ENCODE peak calls at places on chromosomes 16 and 17, in five cellular contexts. M is endothelial cell of umbilical vein, J is HepG2, O is K562, C is GM12878. K is an unnamed sample. For H3K4me1, the result is how much of the 10 kb centered on the place peaks cover.

GRCh38 chr17:34763727-34764665 is 184.6 kb downstream of the TMEM132E start:
- DNase-seq in M (no peak), J (no peak), O (no peak), C (no peak), K (no peak)

GRCh38 chr16:68651136-68651535 is 6.0 kb downstream of the CDH3 start:
- DNase-seq in M (no peak), J (no peak), O (no peak), C (no peak), K (no peak)

GRCh38 chr16:84563776-84564420 is 54.0 kb downstream of the COTL1 start:
- DNase-seq in M (no peak), J (no peak), O (no peak), C (no peak), K (no peak)

GRCh38 chr16:3938843-3939624 is 58.5 kb upstream of the CREBBP start:
- DNase-seq in M (peak), J (peak), O (peak), C (no peak), K (peak)

GRCh38 chr16:83840060-83840617 is 32.4 kb downstream of the HSBP1 start:
- DNase-seq in M (no peak), J (no peak), O (no peak), C (no peak), K (no peak)

GRCh38 chr16:57533618-57534336 is 2.6 kb downstream of the CCDC102A start:
- DNase-seq in M (peak), J (no peak), O (no peak), C (no peak), K (no peak)

GRCh38 chr16:3530371-3530914 is 29.6 kb downstream of the CLUAP1 start:
- DNase-seq in M (no peak), J (no peak), O (no peak), C (no peak), K (peak)

GRCh38 chr17:27535178-27535928 is 79.1 kb downstream of the KSR1 start:
- DNase-seq in M (peak), J (no peak), O (no peak), C (no peak), K (no peak)

GRCh38 chr17:28552201-28552999 is at the start of gene UNC119:
- DNase-seq in M (peak), J (peak), O (peak), C (no peak), K (peak)

GRCh38 chr17:55783684-55784245 is 32.9 kb downstream of the PCTP start:
- DNase-seq in M (peak), J (no peak), O (peak), C (no peak), K (no peak)

GRCh38 chr17:41631025-41631889 is 6.9 kb upstream of the KRT17 start:
- DNase-seq in M (no peak), J (no peak), O (no peak), C (no peak), K (no peak)

GRCh38 chr16:30660424-30661251 is 2.4 kb downstream of the FBRS start:
- DNase-seq in M (peak), J (no peak), O (no peak), C (no peak), K (no peak)

GRCh38 chr16:11384956-11385586 is 39.8 kb downstream of the RMI2 start:
- DNase-seq in M (no peak), J (no peak), O (no peak), C (no peak), K (no peak)

GRCh38 chr16:65947951-65948350 is 418.5 kb upstream of the CDH5 start:
- DNase-seq in M (no peak), J (no peak), O (no peak), C (no peak), K (no peak)

GRCh38 chr17:2634361-2634960 is 41.0 kb downstream of the PAFAH1B1 start:
- DNase-seq in M (no peak), J (no peak), O (no peak), C (no peak), K (peak)

GRCh38 chr16:11398851-11399250 is 53.6 kb downstream of the RMI2 start:
- DNase-seq in M (no peak), J (no peak), O (no peak), C (no peak), K (no peak)

GRCh38 chr17:59840908-59841666 is 51.7 kb downstream of the TUBD1 start:
- DNase-seq in M (peak), J (no peak), O (peak), C (no peak), K (no peak)

GRCh38 chr16:4537376-4538066 is 1.1 kb downstream of the CDIP1 start:
- DNase-seq in M (no peak), J (no peak), O (no peak), C (no peak), K (no peak)

GRCh38 chr17:47265983-47266541 is 12.4 kb downstream of the ITGB3 start:
- DNase-seq in M (peak), J (peak), O (peak), C (no peak), K (peak)

GRCh38 chr17:57459286-57459915 is 203.1 kb downstream of the MSI2 start:
- DNase-seq in M (no peak), J (peak), O (peak), C (no peak), K (peak)

GRCh38 chr17:34645636-34646035 is 66.3 kb downstream of the TMEM132E start:
- DNase-seq in M (no peak), J (no peak), O (no peak), C (no peak), K (no peak)

GRCh38 chr17:20234266-20234665 is 225.1 kb downstream of the SPECC1 start:
- DNase-seq in M (no peak), J (no peak), O (no peak), C (no peak), K (no peak)

GRCh38 chr17:42842286-42842685 is 2.1 kb upstream of the AOC2 start:
- DNase-seq in M (no peak), J (no peak), O (no peak), C (no peak), K (no peak)

GRCh38 chr17:2137342-2138098 is 82.6 kb downstream of the HIC1 start:
- DNase-seq in M (no peak), J (no peak), O (peak), C (peak), K (no peak)

GRCh38 chr17:2365132-2365531 is 27.8 kb downstream of the SGSM2 start:
- DNase-seq in M (no peak), J (no peak), O (no peak), C (no peak), K (no peak)

GRCh38 chr16:27046958-27047357 is 19.8 kb upstream of the C16orf82 start:
- DNase-seq in M (no peak), J (no peak), O (no peak), C (no peak), K (no peak)

GRCh38 chr17:48215583-48216139 is 108.1 kb downstream of the SNX11 start:
- DNase-seq in M (peak), J (peak), O (peak), C (no peak), K (peak)

GRCh38 chr17:34613064-34614019 is 34.0 kb downstream of the TMEM132E start:
- DNase-seq in M (no peak), J (no peak), O (peak), C (no peak), K (no peak)

GRCh38 chr17:33023790-33024189 is 32.1 kb downstream of the SPACA3 start:
- DNase-seq in M (no peak), J (no peak), O (no peak), C (no peak), K (no peak)

GRCh38 chr17:38742431-38743308 is 5.5 kb downstream of the PCGF2 start:
- DNase-seq in M (peak), J (peak), O (no peak), C (no peak), K (no peak)

GRCh38 chr16:78478267-78478821 is 378.9 kb downstream of the WWOX start:
- DNase-seq in M (no peak), J (no peak), O (peak), C (no peak), K (peak)

GRCh38 chr16:72939247-72939646 is 108.7 kb downstream of the ZFHX3 start:
- DNase-seq in M (no peak), J (no peak), O (no peak), C (no peak), K (peak)

GRCh38 chr17:54426287-54426886 is 474.3 kb upstream of the TOM1L1 start:
- DNase-seq in M (no peak), J (peak), O (peak), C (no peak), K (peak)

DNA sequence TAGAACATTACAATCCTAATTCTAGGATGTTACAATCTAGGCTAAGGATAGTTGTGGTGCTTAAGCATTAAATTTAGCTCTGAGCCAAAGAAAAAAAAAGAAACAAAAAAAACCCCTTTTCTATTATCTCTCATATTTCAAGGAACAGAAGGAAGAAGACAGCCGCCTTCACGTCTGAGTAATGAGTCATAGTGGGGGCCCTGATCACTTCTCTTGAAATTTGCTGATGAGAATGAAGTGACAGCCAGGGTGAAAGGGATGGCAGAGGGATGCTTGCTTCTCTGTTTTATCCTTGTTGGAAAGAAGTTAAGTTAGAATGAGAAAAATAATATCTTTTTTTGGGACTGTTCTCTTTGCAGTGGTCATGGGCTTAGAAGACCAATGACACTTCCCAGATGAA is 82.6 kb upstream of the MPHOSPH6 start:
- DNase-seq in M (no peak), J (no peak), O (no peak), C (no peak), K (no peak)
- H3K4me1 ChIP-seq in M (under half), J (under half), O (under half), C (under half), K (under half)

GRCh38 chr17:50139950-50140885 is 10.3 kb upstream of the SAMD14 start:
- DNase-seq in M (peak), J (peak), O (peak), C (no peak), K (peak)
- TF ChIP-seq MYC in M (no peak), J (peak), O (no peak), C (no peak), K (no peak)

DNA sequence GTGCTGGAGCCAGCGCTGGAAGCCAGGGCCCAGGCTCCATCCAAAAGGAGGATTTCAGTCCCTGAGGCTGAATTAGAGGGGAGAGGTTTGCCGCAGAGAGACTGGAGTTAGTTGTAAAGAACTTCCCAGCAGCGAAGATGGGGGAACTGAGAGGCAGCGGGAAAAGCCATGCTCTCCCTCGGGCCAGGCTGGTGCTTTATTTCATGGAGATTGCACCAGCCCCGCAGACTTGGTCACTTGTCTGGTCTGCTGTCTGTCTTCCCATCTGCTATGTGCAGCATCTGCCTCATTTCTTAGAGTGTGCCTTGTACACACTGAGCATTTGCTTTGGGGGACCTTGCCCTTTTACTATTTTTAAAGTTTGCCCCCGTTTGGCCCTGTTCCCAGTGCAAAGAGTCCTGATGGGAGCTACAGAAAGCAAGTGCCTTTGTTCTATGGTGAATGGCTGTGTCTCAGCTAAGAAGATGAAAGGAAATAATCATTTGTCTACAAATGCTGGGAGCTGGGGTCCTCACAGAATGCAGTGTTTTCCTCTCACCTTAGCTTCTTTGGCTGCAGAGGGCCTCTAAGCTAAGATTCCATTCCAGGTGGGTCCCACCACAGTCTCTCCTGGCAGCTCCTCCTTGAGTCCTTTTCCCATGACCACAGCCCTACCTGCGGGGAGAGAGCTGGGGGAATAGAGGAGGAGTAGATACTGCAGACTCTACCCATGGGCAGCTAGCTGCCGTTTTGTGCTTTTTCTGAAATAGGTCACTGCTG is 25.0 kb upstream of the CNOT1 start:
- DNase-seq in M (no peak), J (peak), O (no peak), C (no peak), K (no peak)
- H3K27ac ChIP-seq in M (no peak), J (no peak), O (no peak), C (no peak), K (no peak)

GRCh38 chr17:14306602-14307001 is 5.7 kb downstream of the HS3ST3B1 start:
- DNase-seq in M (no peak), J (no peak), O (no peak), C (no peak), K (no peak)
- H3K4me1 ChIP-seq in M (under half), J (under half), O (under half), C (under half), K (under half)

DNA sequence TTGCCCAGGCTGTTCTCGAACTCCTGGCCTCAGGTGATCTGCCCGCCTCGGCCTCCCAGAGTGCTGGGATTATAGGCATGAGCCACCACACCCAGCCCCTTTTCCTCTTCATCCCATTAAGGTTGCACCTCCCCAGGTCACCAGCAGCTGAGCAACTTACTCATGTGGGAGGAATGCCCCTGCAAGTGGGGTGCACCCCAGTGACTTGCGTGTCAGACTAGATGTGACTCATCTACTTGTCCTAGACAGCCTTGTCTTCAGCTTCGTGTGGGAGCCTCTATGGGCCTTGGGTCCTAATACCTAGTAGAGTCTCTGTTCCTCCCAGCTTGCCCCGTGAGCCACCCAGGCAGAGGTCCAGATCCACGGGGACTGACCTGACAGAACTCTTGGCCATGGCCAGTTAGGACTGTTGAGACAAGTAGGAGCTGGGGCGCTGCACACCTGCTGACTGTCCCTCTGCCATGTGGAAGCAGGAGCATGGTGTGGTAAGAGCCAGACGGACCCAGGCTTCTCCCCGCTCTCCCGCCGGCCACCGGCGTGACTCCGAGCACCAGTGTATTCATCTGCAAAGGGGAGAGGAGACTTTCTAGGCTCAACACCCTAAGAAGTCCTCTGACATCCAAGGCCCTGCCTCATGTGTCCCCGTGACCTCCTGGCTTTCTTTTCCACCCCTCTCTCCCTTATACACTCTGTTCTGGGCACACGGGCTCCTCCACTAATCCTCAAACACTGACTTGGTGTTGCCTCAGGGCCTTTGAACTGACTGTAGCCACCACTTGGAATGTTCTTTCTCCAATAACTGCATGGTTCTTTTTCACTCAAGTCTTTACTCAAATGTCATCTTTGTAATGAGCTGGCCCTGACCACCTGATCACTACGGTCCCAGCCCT is 11.6 kb upstream of the CBX4 start:
- DNase-seq in M (no peak), J (no peak), O (peak), C (no peak), K (peak)
- TF ChIP-seq MYC in M (no peak), J (no peak), O (no peak), C (no peak), K (no peak)

K was measured in A549.